ENCODE peak calls at places on chromosomes 3 and 15, in ten cellular contexts. O is psoas muscle, F is endodermal cell, M is neural progenitor cell, S is right atrium auricular region, W is HCT116, H is body of pancreas, L is cardiac muscle cell, J is heart right ventricle, I is endothelial cell of umbilical vein. V is an unnamed sample.

GRCh38 chr3:53046171-53047170 is 598 bp upstream of the SFMBT1 start:
- DNase-seq in S (peak; percentile 65), L (peak; percentile 31), H (peak; percentile 68), F (peak; percentile 92), M (peak; percentile 91), J (peak; percentile 32), W (no peak), O (peak; percentile 54), I (peak; percentile 31), V (peak; percentile 24)

GRCh38 chr3:2166552-2166951 is 67.9 kb downstream of the CNTN4 start:
- DNase-seq in M (peak; percentile 36), F (no peak), J (no peak), W (no peak), O (no peak), I (no peak), S (no peak), H (no peak), L (peak; percentile 45), V (no peak)

GRCh38 chr3:9439331-9439730 is 41.9 kb downstream of the SETD5 start:
- DNase-seq in S (no peak), I (no peak), W (no peak), H (no peak), J (no peak), O (no peak), F (no peak), L (no peak), M (no peak), V (no peak)

GRCh38 chr15:67834249-67834592 is 5.6 kb downstream of the RNU6-1 start:
- DNase-seq in J (no peak), W (no peak), O (no peak), S (no peak), F (no peak), M (no peak), H (no peak), L (no peak), I (no peak), V (no peak)

GRCh38 chr3:106720510-106720909 is 656.7 kb upstream of the CCDC54 start:
- DNase-seq in F (peak; percentile 51), O (no peak), I (no peak), M (peak; percentile 8), H (no peak), W (no peak), J (no peak), L (no peak), S (no peak), V (no peak)

GRCh38 chr15:90071220-90071807 is 31.0 kb downstream of the IDH2 start:
- DNase-seq in I (peak; percentile 85), S (peak; percentile 87), F (peak; percentile 72), O (peak; percentile 81), M (peak; percentile 74), L (peak; percentile 85), J (peak; percentile 90), W (peak; percentile 57), H (peak; percentile 91), V (peak; percentile 85)

GRCh38 chr3:185657211-185657610 is 71.1 kb downstream of the SENP2 start:
- DNase-seq in L (no peak), S (peak; percentile 54), M (no peak), I (no peak), J (no peak), W (no peak), H (no peak), O (no peak), F (no peak), V (no peak)

GRCh38 chr3:139937674-139938279 is 2.8 kb downstream of the CLSTN2 start:
- DNase-seq in M (peak; percentile 48), J (peak; percentile 47), F (peak; percentile 74), H (peak; percentile 70), I (peak; percentile 34), O (peak; percentile 40), W (peak; percentile 19), L (peak; percentile 47), S (no peak), V (peak; percentile 57)

GRCh38 chr3:124509884-124510283 is 220.4 kb upstream of the UMPS start:
- DNase-seq in J (no peak), M (no peak), L (no peak), I (no peak), W (no peak), F (no peak), O (no peak), S (no peak), H (no peak), V (no peak)

DNA sequence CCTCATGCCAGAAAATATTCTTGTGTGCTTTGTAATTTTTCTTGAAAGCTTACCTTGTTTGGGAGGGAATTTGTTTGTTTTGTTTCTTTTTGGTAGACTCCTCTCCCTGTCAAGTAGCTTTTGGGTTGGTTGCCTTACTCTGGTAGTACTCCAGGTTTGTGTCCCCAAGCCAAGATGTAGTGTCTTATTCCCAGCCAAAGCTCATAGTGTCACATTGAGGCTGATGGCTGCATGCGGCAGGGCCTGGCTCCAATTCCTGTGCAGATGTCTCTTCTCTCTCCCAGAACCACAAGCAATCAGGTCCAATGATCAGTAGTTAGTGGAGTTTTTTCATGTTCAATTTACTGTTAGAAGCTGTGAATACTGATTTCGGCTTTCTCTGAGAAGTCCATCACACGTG is 221.1 kb upstream of the THBS1 start:
- DNase-seq in F (no peak), H (no peak), I (peak; percentile 32), J (no peak), M (no peak), S (no peak), W (no peak), L (no peak), O (no peak), V (no peak)
- H3K4me1 ChIP-seq in F (no peaks in the 10 kb centered on the region), H (peaks cover 30% of the 10 kb centered on the region), I (peaks cover 75% of the 10 kb centered on the region), J (peaks cover 27% of the 10 kb centered on the region), M (no peaks in the 10 kb centered on the region), S (no peaks in the 10 kb centered on the region), W (no peaks in the 10 kb centered on the region), L (peaks cover 8% of the 10 kb centered on the region), O (no peaks in the 10 kb centered on the region), V (no peaks in the 10 kb centered on the region)

DNA sequence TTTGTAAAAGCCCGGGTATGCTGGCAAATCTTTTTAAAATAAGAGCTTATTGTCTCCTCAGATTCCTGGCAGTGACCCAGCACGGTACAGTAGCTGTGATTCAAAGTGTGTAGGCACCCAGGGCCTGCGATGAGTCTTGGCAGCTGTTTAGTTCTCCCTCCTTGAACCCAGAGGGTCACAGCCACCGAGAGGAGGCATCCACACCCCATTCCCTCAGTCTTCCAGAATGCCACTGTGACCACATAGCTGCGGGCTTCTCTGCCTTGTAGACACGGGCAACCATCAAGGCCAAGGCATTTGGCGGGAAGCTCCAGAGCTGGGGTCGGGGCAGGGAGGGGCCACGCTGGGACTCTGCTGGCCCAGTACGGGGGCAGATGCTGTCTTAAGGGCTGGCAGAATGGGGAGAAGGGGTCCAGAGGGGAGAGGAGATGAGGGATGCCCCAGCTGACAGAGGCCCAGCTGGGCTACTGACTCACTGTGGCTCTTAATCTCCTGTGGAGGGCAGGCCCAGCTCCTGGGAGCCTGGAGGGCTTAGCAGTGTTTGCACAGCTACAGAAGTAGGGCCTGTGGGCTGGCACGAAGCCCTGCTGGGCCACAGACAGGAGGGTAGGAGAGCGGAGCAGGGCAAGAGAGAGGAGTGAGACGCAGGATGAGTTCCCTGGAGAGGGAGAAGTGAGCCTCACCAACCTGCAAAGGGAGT is 68.8 kb upstream of the DLG1 start:
- DNase-seq in I (no peak), J (no peak), W (no peak), H (no peak), L (no peak), S (peak; percentile 47), F (peak; percentile 77), M (peak; percentile 49), O (no peak), V (peak; percentile 27)
- TF ChIP-seq CTCF in I (no peak), J (no peak), W (no peak), H (no peak), L (no peak), S (no peak), F (no peak), M (no peak), O (no peak), V (no peak)

GRCh38 chr15:63197626-63198025 is 8.2 kb downstream of the RAB8B start:
- DNase-seq in H (no peak), F (no peak), M (no peak), S (no peak), L (no peak), J (no peak), W (no peak), I (no peak), O (no peak), V (no peak)

GRCh38 chr15:63196846-63197245 is 7.4 kb downstream of the RAB8B start:
- DNase-seq in J (no peak), W (no peak), H (no peak), M (no peak), I (no peak), O (no peak), F (no peak), L (no peak), S (no peak), V (no peak)

GRCh38 chr15:63198315-63198714 is 8.9 kb downstream of the RAB8B start:
- DNase-seq in J (no peak), S (no peak), M (no peak), O (no peak), F (no peak), L (no peak), H (no peak), W (no peak), I (no peak), V (no peak)

GRCh38 chr15:63200464-63201242 is 11.2 kb downstream of the RAB8B start:
- DNase-seq in H (no peak), F (no peak), L (no peak), W (no peak), S (no peak), M (no peak), I (no peak), O (no peak), J (no peak), V (no peak)

DNA sequence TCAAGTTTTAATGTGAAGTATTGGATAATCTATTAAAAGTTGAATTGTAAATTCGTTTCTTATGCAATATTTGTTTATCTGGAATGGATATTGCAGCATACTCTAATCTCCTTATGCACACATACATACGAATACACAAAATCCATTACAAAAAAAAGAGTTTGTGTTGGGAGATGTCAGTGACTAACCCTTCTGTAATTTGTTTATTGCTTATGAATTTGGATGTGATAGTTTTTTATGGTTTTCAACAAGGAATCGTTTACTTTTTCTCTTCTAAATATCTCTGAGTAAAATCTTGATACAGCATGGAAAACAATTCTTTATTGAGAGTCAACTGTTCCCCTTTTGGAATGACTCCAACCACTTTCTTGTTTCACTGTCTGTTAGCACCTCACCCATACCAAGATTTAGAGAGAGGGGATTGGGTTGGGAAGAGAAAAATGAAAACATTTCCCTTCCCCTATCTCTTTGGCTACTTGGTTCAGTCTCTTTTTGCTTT is 9.4 kb downstream of the RAB8B start:
- DNase-seq in F (no peak), J (no peak), I (no peak), H (no peak), O (no peak), W (no peak), L (no peak), M (no peak), S (no peak), V (no peak)
- H3K4me3 ChIP-seq in F (no peak overlapping the region), J (no peak overlapping the region), I (no peak overlapping the region), H (no peak overlapping the region), O (no peak overlapping the region), W (no peak overlapping the region), L (no peak overlapping the region), M (no peak overlapping the region), S (no peak overlapping the region), V (no peak overlapping the region)

DNA sequence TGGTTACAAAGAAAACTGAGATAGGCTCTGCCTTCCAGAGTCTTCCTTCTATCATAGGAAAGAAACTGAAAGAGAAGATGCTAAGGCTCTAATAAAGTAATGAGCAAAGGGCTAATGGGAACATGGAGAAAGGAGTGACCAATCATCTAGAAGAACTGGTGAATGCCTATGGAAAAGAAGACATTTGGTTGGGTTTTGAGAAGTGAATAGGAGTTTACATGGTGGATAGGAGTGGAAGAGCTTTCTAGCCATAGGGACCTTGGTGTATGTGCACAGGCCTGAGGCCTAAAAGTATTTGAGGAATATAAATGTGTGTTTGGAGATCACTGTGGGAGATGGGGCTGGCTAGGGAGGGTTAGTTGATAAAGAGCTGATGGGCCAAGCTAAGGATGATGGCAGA is 6.8 kb downstream of the LPP start:
- DNase-seq in I (no peak), O (no peak), J (no peak), W (no peak), M (no peak), H (no peak), F (no peak), S (no peak), L (no peak), V (no peak)
- H3K4me1 ChIP-seq in I (peaks cover 11% of the 10 kb centered on the region), O (peaks cover 52% of the 10 kb centered on the region), J (peaks cover 94% of the 10 kb centered on the region), W (peaks cover 48% of the 10 kb centered on the region), M (peaks cover 1% of the 10 kb centered on the region), H (peaks cover 77% of the 10 kb centered on the region), F (no peaks in the 10 kb centered on the region), S (no peaks in the 10 kb centered on the region), L (peaks cover 12% of the 10 kb centered on the region), V (peaks cover 3% of the 10 kb centered on the region)